ENCODE peak calls at places on chromosomes 4 and X, in four cellular contexts. One of them, this sample, is unnamed.

GRCh38 chr4:139007640-139008039 is 7.9 kb upstream of the NOCT start:
- DNase-seq in HL-60: no peak
- DNase-seq in GM12878: no peak
- DNase-seq in K562: no peak
- DNase-seq in this sample: no peak

GRCh38 chr4:182142146-182143085 is 100.8 kb upstream of the TENM3 start:
- DNase-seq in HL-60: no peak
- DNase-seq in GM12878: no peak
- DNase-seq in K562: no peak
- DNase-seq in this sample: no peak

GRCh38 chr4:114659386-114660008 is 60.9 kb downstream of the UGT8 start:
- DNase-seq in HL-60: peak; percentile 51
- DNase-seq in GM12878: peak; percentile 32
- DNase-seq in K562: peak; percentile 59
- DNase-seq in this sample: peak; percentile 10

GRCh38 chr4:169059294-169060201 is 49.5 kb upstream of the CBR4 start:
- DNase-seq in HL-60: no peak
- DNase-seq in GM12878: no peak
- DNase-seq in K562: no peak
- DNase-seq in this sample: no peak

GRCh38 chr4:10085828-10086505 is 30.6 kb downstream of the WDR1 start:
- DNase-seq in HL-60: no peak
- DNase-seq in GM12878: no peak
- DNase-seq in K562: no peak
- DNase-seq in this sample: no peak

GRCh38 chr4:183636923-183637322 is 22.1 kb downstream of the RWDD4 start:
- DNase-seq in HL-60: no peak
- DNase-seq in GM12878: no peak
- DNase-seq in K562: no peak
- DNase-seq in this sample: no peak

GRCh38 chrX:117196481-117196880 is 733.7 kb upstream of the CT83 start:
- DNase-seq in HL-60: no peak
- DNase-seq in GM12878: no peak
- DNase-seq in K562: no peak
- DNase-seq in this sample: no peak

GRCh38 chr4:38371391-38371851 is 292.6 kb upstream of the KLF3 start:
- DNase-seq in HL-60: no peak
- DNase-seq in GM12878: no peak
- DNase-seq in K562: no peak
- DNase-seq in this sample: no peak

GRCh38 chr4:177391287-177391686 is 51.0 kb downstream of the AGA start:
- DNase-seq in HL-60: no peak
- DNase-seq in GM12878: no peak
- DNase-seq in K562: no peak
- DNase-seq in this sample: no peak

GRCh38 chr4:22607382-22607781 is 85.4 kb upstream of the GBA3 start:
- DNase-seq in HL-60: peak; percentile 87
- DNase-seq in GM12878: no peak
- DNase-seq in K562: peak; percentile 1
- DNase-seq in this sample: no peak

GRCh38 chr4:94452476-94453300 is 946 bp downstream of the PDLIM5 start:
- DNase-seq in HL-60: peak; percentile 24
- DNase-seq in GM12878: no peak
- DNase-seq in K562: peak; percentile 77
- DNase-seq in this sample: no peak

GRCh38 chrX:53084863-53085262 is 2.7 kb downstream of the TSPYL2 start:
- DNase-seq in HL-60: no peak
- DNase-seq in GM12878: no peak
- DNase-seq in K562: no peak
- DNase-seq in this sample: no peak

GRCh38 chrX:21974011-21974385 is 33.5 kb downstream of the SMS start:
- DNase-seq in HL-60: no peak
- DNase-seq in GM12878: peak; percentile 17
- DNase-seq in K562: no peak
- DNase-seq in this sample: no peak
- TF ChIP-seq SPI1 in HL-60: peak; percentile 41
- TF ChIP-seq SPI1 in GM12878: peak; percentile 56
- TF ChIP-seq SPI1 in K562: no peak
- TF ChIP-seq SPI1 in this sample: peak; percentile 65

GRCh38 chrX:40465735-40466551 is 114.8 kb upstream of the ATP6AP2 start:
- DNase-seq in HL-60: no peak
- DNase-seq in GM12878: no peak
- DNase-seq in K562: no peak
- DNase-seq in this sample: no peak
- TF ChIP-seq SPI1 in HL-60: no peak
- TF ChIP-seq SPI1 in GM12878: no peak
- TF ChIP-seq SPI1 in K562: no peak
- TF ChIP-seq SPI1 in this sample: no peak

DNA sequence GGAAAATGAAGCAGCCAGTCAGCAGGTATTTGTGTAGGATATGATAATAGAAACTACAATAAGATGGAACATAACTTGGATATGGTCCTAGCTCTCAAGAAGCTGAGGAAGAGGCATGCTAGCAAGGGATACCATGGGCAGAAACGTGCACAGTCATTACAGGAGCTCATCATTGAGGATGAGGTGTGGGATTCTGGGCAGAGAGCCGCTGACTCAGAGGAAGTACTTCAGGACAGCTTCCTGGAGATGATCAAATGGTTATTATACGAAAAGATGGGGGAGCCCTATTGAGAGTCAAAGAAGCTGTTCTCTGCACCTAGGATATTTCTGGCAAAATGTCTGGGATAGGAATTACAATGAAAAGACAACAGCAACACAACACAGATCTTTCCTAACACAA is 116.0 kb upstream of the PDE5A start:
- DNase-seq in HL-60: no peak
- DNase-seq in GM12878: no peak
- DNase-seq in K562: no peak
- DNase-seq in this sample: no peak
- TF ChIP-seq SPI1 in HL-60: no peak
- TF ChIP-seq SPI1 in GM12878: no peak
- TF ChIP-seq SPI1 in K562: no peak
- TF ChIP-seq SPI1 in this sample: no peak

GRCh38 chrX:10109695-10110094 is 47.1 kb upstream of the CLCN4 start:
- DNase-seq in HL-60: no peak
- DNase-seq in GM12878: no peak
- DNase-seq in K562: no peak
- DNase-seq in this sample: no peak
- TF ChIP-seq SPI1 in HL-60: no peak
- TF ChIP-seq SPI1 in GM12878: no peak
- TF ChIP-seq SPI1 in K562: no peak
- TF ChIP-seq SPI1 in this sample: no peak

GRCh38 chr4:188941524-188942109 is 802.4 kb downstream of the TRIML1 start:
- DNase-seq in HL-60: no peak
- DNase-seq in GM12878: no peak
- DNase-seq in K562: no peak
- DNase-seq in this sample: no peak
- TF ChIP-seq SPI1 in HL-60: no peak
- TF ChIP-seq SPI1 in GM12878: no peak
- TF ChIP-seq SPI1 in K562: no peak
- TF ChIP-seq SPI1 in this sample: no peak

GRCh38 chr4:109494538-109494937 is 60.9 kb downstream of the SEC24B start:
- DNase-seq in HL-60: no peak
- DNase-seq in GM12878: no peak
- DNase-seq in K562: peak; percentile 48
- DNase-seq in this sample: no peak
- TF ChIP-seq SPI1 in HL-60: no peak
- TF ChIP-seq SPI1 in GM12878: no peak
- TF ChIP-seq SPI1 in K562: no peak
- TF ChIP-seq SPI1 in this sample: no peak

GRCh38 chrX:14777484-14777883 is 95.4 kb downstream of the FANCB start:
- DNase-seq in HL-60: no peak
- DNase-seq in GM12878: no peak
- DNase-seq in K562: no peak
- DNase-seq in this sample: no peak

GRCh38 chrX:14776901-14777300 is 96.0 kb downstream of the FANCB start:
- DNase-seq in HL-60: no peak
- DNase-seq in GM12878: no peak
- DNase-seq in K562: no peak
- DNase-seq in this sample: no peak

GRCh38 chrX:14779589-14779988 is 93.3 kb downstream of the FANCB start:
- DNase-seq in HL-60: no peak
- DNase-seq in GM12878: no peak
- DNase-seq in K562: no peak
- DNase-seq in this sample: no peak
- TF ChIP-seq SPI1 in HL-60: no peak
- TF ChIP-seq SPI1 in GM12878: no peak
- TF ChIP-seq SPI1 in K562: no peak
- TF ChIP-seq SPI1 in this sample: no peak

DNA sequence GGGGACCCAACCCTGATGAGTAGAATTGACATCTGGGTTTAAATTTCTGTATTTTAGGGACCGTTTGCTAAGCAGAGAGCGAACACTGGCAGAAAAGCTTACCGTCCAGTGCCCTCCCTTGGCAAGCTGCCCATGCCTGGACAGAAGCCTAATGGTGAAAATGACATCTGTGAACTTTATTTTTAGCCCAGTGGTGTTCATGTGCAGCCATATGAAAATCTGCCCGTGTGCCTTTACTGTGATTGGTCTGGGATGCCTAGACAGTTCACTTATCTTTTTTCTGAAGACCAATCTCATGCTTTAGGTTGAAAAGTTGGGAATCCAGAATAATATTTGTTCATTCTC is 1.1 kb downstream of the STBD1 start:
- DNase-seq in HL-60: no peak
- DNase-seq in GM12878: no peak
- DNase-seq in K562: no peak
- DNase-seq in this sample: no peak
- TF ChIP-seq SPI1 in HL-60: no peak
- TF ChIP-seq SPI1 in GM12878: no peak
- TF ChIP-seq SPI1 in K562: no peak
- TF ChIP-seq SPI1 in this sample: no peak